ENCODE peak calls at places on chromosomes 16 and 17, in four cellular contexts. Y is neuronal stem cell, H is H1, V is mesenchymal stem cell. R is an unnamed sample.

GRCh38 chr16:23119570-23119969 is 29.7 kb downstream of the USP31 start:
- DNase-seq in Y (no peak), H (no peak), V (peak), R (no peak)

GRCh38 chr16:79164378-79164720 is 436.2 kb downstream of the MAF start:
- DNase-seq in Y (no peak), H (no peak), V (no peak), R (no peak)

GRCh38 chr16:83952587-83952939 is 477 bp upstream of the OSGIN1 start:
- DNase-seq in Y (no peak), H (no peak), V (no peak), R (no peak)

GRCh38 chr17:16987830-16988601 is 16.1 kb upstream of the TNFRSF13B start:
- DNase-seq in Y (no peak), H (no peak), V (peak), R (peak)

GRCh38 chr16:78464833-78465232 is 365.4 kb downstream of the WWOX start:
- DNase-seq in Y (no peak), H (no peak), V (no peak), R (no peak)

GRCh38 chr17:71748872-71749271 is 371.9 kb upstream of the SOX9 start:
- DNase-seq in Y (no peak), H (no peak), V (no peak), R (no peak)

GRCh38 chr16:30382398-30383015 is at the start of gene SEPTIN1:
- DNase-seq in Y (no peak), H (no peak), V (no peak), R (no peak)

GRCh38 chr17:19579192-19579668 is 45.6 kb downstream of the SLC47A1 start:
- DNase-seq in Y (no peak), H (no peak), V (no peak), R (peak)

GRCh38 chr17:79332011-79332410 is 257.4 kb downstream of the ENGASE start:
- DNase-seq in Y (no peak), H (no peak), V (no peak), R (no peak)

GRCh38 chr16:86922311-86922710 is 344.0 kb downstream of the FOXL1 start:
- DNase-seq in Y (no peak), H (no peak), V (no peak), R (no peak)

GRCh38 chr17:21164226-21165019 is 37.7 kb downstream of the DHRS7B start:
- DNase-seq in Y (no peak), H (no peak), V (no peak), R (no peak)

GRCh38 chr17:59439261-59439660 is 107.8 kb downstream of the YPEL2 start:
- DNase-seq in Y (no peak), H (no peak), V (no peak), R (no peak)

GRCh38 chr16:89922477-89922883 is 662 bp upstream of the TUBB3 start:
- DNase-seq in Y (peak), H (no peak), V (peak), R (peak)

GRCh38 chr17:69047368-69048263 is 13.1 kb downstream of the ABCA9 start:
- DNase-seq in Y (no peak), H (no peak), V (peak), R (no peak)

GRCh38 chr17:64423881-64424280 is 25.0 kb upstream of the MILR1 start:
- DNase-seq in Y (no peak), H (no peak), V (no peak), R (no peak)

GRCh38 chr17:2975469-2975958 is 87.9 kb downstream of the OR1D5 start:
- DNase-seq in Y (no peak), H (no peak), V (no peak), R (peak)

GRCh38 chr16:64092284-64092683 is 1029.6 kb downstream of the CDH11 start:
- DNase-seq in Y (no peak), H (no peak), V (peak), R (no peak)

GRCh38 chr17:61394630-61395408 is 4.8 kb upstream of the TBX2 start:
- DNase-seq in Y (no peak), H (no peak), V (no peak), R (no peak)

GRCh38 chr16:72189865-72190371 is 18.0 kb upstream of the PMFBP1 start:
- DNase-seq in Y (no peak), H (no peak), V (peak), R (no peak)

GRCh38 chr16:56041556-56042140 is 149.6 kb upstream of the GNAO1 start:
- DNase-seq in Y (peak), H (peak), V (no peak), R (peak)

GRCh38 chr16:86505185-86505898 is 5.0 kb upstream of the FOXF1 start:
- DNase-seq in Y (no peak), H (no peak), V (peak), R (peak)

GRCh38 chr16:85350146-85350728 is 238.0 kb upstream of the CIBAR2 start:
- DNase-seq in Y (no peak), H (no peak), V (no peak), R (no peak)

DNA sequence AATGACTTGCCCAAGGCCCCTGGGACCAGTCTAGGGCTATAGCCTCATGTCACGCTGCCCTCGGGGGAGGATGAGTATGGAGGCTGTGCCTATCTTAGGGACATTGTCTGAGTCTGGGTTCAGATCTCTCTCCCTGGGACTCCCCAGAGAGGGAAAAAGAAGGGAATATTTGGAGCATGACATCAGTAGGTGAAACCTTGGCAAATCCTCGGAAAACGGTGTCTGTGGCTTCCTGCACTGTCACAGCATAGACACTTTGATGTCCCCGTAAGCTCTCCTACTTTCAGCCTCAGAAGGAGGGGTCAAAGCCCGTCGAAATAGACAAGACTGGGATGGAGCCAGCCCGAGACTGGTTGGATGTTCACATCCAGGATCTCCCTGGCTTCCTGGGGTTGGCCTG is 11.3 kb downstream of the MEOX1 start:
- DNase-seq in Y (no peak), H (no peak), V (no peak), R (no peak)
- H2BK12ac ChIP-seq in Y (no peak), H (no peak), V (no peak), R (no peak)

GRCh38 chr16:67298277-67298676 is 18.9 kb downstream of the PLEKHG4 start:
- DNase-seq in Y (no peak), H (no peak), V (no peak), R (no peak)

GRCh38 chr16:67296422-67296821 is 17.1 kb downstream of the PLEKHG4 start:
- DNase-seq in Y (no peak), H (no peak), V (peak), R (no peak)

GRCh38 chr16:67294927-67295326 is 15.6 kb downstream of the PLEKHG4 start:
- DNase-seq in Y (no peak), H (no peak), V (peak), R (no peak)

GRCh38 chr16:67291461-67291860 is 12.1 kb downstream of the PLEKHG4 start:
- DNase-seq in Y (no peak), H (no peak), V (no peak), R (no peak)

GRCh38 chr16:67294171-67294757 is 14.9 kb downstream of the PLEKHG4 start:
- DNase-seq in Y (no peak), H (no peak), V (no peak), R (no peak)
- H2BK15ac ChIP-seq in Y (no peak), H (peak), V (no peak), R (no peak)

GRCh38 chr17:10109146-10109545 is 89.3 kb downstream of the GAS7 start:
- DNase-seq in Y (no peak), H (no peak), V (no peak), R (no peak)

GRCh38 chr17:10116267-10116666 is 82.1 kb downstream of the GAS7 start:
- DNase-seq in Y (no peak), H (no peak), V (no peak), R (no peak)

GRCh38 chr17:10114931-10115535 is 83.4 kb downstream of the GAS7 start:
- DNase-seq in Y (no peak), H (no peak), V (peak), R (no peak)

GRCh38 chr17:10115536-10115932 is 82.9 kb downstream of the GAS7 start:
- DNase-seq in Y (no peak), H (no peak), V (no peak), R (no peak)

DNA sequence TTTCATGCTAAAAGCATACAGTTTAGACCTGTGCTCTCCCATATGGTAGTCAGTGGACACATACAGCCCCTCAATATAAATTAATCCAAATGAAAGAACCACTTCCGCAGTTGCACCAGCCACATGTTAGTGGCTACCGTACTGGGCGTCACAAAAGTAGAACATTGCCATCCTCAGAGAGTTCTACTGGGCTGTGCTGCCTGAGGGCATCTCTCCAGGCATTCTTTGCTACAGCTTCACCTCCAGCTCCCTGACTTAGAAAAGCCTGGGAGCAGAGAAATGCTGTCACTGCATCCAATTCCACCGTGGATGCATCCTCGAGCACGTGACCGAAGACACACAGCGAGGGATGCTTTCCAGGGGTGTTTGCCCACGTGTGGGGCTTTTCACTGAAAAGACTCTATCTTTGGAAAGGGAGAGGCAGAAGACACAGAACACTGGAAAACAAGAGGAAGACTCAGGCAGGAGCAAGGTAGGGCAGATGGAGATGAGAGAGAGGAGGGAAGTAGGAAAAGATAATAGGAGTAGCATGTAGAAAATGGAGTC is 86.4 kb downstream of the GAS7 start:
- DNase-seq in Y (no peak), H (no peak), V (no peak), R (no peak)
- H2BK12ac ChIP-seq in Y (no peak), H (peak), V (peak), R (no peak)

DNA sequence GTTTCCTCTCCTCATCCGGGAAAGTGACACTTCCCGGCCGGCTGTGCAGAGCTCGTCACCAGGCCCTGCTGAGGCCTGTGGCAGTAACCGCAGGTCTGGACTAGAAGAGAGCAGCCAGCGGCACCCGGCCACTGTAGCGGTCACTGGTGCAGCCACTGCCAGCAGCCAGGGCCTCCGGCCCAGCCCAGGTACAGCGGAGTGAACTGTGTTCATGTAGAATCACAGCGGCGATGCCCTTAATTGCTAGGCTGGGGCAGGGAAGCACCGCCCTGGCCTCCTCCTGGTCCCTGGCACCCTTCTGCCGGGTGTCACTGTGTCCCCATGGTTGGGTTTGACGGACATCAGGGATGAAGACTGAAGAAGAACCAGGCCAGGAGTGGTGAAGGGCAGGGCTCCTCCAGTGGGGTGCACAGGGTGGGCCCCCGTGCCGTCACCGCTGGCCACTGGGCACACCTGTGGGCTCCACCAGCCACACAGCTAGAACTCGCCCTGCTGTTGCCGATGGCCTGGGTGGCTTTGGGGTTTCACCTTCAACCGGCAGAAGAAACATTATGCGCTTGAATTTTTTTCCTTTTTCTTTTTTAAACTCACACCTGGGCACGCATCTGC is 165.2 kb upstream of the CHMP6 start:
- DNase-seq in Y (no peak), H (no peak), V (no peak), R (no peak)
- H2BK15ac ChIP-seq in Y (no peak), H (no peak), V (peak), R (no peak)

DNA sequence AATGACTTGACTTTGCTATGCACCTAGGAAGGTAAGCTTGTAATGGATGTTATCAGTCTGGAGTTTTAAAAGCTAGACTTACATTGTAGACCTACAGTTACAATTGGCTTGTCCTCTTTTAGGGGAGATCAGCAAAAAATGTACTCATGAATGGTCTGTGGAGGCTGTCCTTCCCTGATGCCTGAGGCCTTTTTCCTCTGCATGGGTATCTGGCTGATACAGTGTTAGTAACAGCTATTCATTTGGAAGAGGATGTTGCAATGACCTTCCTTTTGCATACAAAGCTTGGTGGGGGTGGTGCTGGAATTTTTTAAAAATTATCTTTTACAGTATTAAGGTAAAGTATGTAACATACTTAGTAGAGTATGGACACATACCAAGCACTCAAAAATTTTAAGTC is 525.5 kb downstream of the KIF2B start:
- DNase-seq in Y (no peak), H (no peak), V (no peak), R (no peak)
- H2BK12ac ChIP-seq in Y (no peak), H (no peak), V (no peak), R (no peak)

DNA sequence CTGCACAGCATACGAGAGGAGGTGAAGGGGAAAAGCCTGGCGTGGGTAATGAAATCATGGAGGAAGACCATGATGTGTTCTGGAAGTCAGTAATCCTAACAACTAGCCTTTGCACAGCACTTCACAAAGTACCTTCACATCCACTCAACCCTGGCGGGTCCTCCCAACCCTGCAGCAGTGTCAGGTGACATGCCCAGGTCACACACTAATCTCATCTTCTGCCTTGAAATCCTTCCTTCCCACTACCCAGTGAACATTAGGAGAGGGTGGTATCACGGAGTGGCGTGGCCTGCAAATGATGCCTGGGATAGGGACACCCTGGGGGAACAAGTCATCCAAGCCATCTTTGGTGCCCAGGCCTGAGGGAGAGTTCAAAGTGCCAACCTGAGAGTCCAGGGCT is 14.5 kb downstream of the LRRC3C start:
- DNase-seq in Y (no peak), H (no peak), V (no peak), R (no peak)
- H2BK15ac ChIP-seq in Y (no peak), H (peak), V (no peak), R (no peak)

DNA sequence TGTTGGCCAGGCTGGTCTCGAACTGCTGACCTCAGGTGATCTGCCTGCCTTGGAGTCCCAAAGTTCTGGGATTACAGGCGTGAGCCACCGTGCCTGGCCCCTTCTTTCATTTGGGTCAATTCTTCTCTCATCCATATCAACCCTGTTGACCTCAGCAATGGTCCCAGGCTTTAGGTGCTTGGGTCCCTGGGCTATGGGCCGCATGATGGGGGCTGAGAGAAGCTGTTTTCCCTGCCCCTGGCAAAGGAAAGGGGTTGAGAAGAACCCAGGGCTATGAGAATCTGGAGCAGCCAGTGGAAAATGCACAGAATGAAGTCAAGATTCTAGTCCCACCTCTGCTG is 90.2 kb upstream of the TOB1 start:
- DNase-seq in Y (no peak), H (no peak), V (no peak), R (no peak)
- H2BK12ac ChIP-seq in Y (no peak), H (no peak), V (peak), R (no peak)

GRCh38 chr17:67247416-67247900 is 2.5 kb upstream of the HELZ start:
- DNase-seq in Y (no peak), H (no peak), V (no peak), R (no peak)

GRCh38 chr17:67245694-67246397 is 850 bp upstream of the HELZ start:
- DNase-seq in Y (peak), H (no peak), V (no peak), R (peak)

GRCh38 chr17:67248291-67248690 is 3.3 kb upstream of the HELZ start:
- DNase-seq in Y (no peak), H (no peak), V (no peak), R (no peak)

GRCh38 chr17:67246398-67246647 is 1.3 kb upstream of the HELZ start:
- DNase-seq in Y (peak), H (no peak), V (peak), R (no peak)

DNA sequence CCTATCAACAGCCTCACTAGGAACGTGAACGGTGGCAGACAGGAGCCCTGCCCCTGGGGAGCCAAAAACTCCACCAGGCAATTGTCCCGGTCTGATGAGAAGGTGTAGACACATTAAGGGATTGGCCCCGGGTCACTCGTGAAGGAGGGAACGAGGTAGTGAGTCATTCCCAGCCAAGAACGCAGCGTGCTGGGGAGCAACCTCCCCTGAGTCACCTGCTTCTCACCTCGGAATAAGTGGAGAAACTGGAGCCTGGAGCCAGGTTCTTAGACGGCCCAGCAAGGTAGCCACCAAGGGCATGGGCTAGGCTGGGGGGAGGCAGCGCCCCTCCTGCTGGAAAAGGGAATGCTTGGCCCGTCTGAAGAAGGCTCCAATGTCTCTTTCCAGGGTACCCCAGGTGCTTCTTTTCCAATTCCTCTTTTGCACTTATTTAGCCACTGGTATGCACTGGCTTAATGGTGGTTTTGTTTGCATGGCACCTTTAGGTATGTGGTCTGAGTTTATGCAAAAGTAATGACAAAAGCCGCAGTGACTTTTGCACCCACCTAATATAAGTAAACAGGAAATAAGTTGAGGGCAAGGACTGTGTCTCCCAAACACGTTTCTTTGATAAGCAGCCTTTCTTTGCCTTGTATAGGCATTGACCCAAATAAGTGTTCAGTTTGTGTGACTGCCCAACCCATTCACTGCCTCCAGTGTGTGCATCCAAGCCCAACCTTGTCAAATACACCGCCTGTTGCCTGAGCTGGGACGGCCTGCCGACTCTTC is 1.8 kb upstream of the HELZ start:
- DNase-seq in Y (no peak), H (peak), V (peak), R (peak)
- H2BK15ac ChIP-seq in Y (no peak), H (peak), V (no peak), R (no peak)

R was measured in H9.